ENCODE peak calls at places on chromosomes 4 and X, in nine cellular contexts. K is posterior cingulate gyrus, A is HCEC 1CT, I is H7, P is ovary, X is mammary epithelial cell, D is osteocyte, G is spleen, M is NCI-H2107. N is an unnamed sample.

GRCh38 chr4:39308576-39308975 is 57.6 kb downstream of the RFC1 start:
- DNase-seq in K (no peak), A (no peak), I (no peak), P (no peak), X (no peak), D (no peak), G (no peak), M (no peak), N (peak; percentile 72)

GRCh38 chrX:69503835-69504625 is at the start of gene NALF2:
- DNase-seq in K (peak; percentile 78), A (no peak), I (peak; percentile 89), P (peak; percentile 51), X (peak; percentile 45), D (peak; percentile 83), G (no peak), M (peak; percentile 27), N (no peak)

GRCh38 chr4:166501941-166502382 is 628.9 kb downstream of the TLL1 start:
- DNase-seq in K (no peak), A (no peak), I (peak; percentile 29), P (no peak), X (no peak), D (no peak), G (no peak), M (no peak), N (no peak)

GRCh38 chrX:153410328-153410727 is 944 bp upstream of the ZFP92 start:
- DNase-seq in K (no peak), A (no peak), I (no peak), P (no peak), X (no peak), D (no peak), G (peak; percentile 72), M (no peak), N (no peak)

GRCh38 chrX:102976793-102977495 is 39.9 kb downstream of the RAB40AL start:
- DNase-seq in K (no peak), A (peak; percentile 69), I (no peak), P (no peak), X (peak; percentile 87), D (no peak), G (no peak), M (no peak), N (peak; percentile 71)

GRCh38 chr4:8912506-8912905 is 40.9 kb upstream of the HMX1 start:
- DNase-seq in K (no peak), A (no peak), I (no peak), P (no peak), X (no peak), D (peak; percentile 78), G (peak; percentile 59), M (no peak), N (no peak)

GRCh38 chr4:60794372-60794771 is 405.8 kb upstream of the ADGRL3 start:
- DNase-seq in K (no peak), A (no peak), I (no peak), P (no peak), X (no peak), D (no peak), G (no peak), M (no peak), N (no peak)

GRCh38 chr4:13766722-13767495 is 139.4 kb upstream of the BOD1L1 start:
- DNase-seq in K (peak; percentile 83), A (no peak), I (no peak), P (no peak), X (peak; percentile 35), D (no peak), G (no peak), M (no peak), N (no peak)

GRCh38 chrX:42739771-42740170 is 38.2 kb downstream of the PPP1R2C start:
- DNase-seq in K (no peak), A (no peak), I (no peak), P (no peak), X (no peak), D (no peak), G (no peak), M (no peak), N (no peak)

GRCh38 chrX:79270401-79270800 is 96.7 kb downstream of the ITM2A start:
- DNase-seq in K (no peak), A (no peak), I (peak; percentile 4), P (no peak), X (no peak), D (no peak), G (peak; percentile 89), M (no peak), N (no peak)

GRCh38 chrX:154457491-154458115 is 478 bp upstream of the PLXNA3 start:
- DNase-seq in K (no peak), A (no peak), I (peak; percentile 96), P (peak; percentile 56), X (peak; percentile 58), D (no peak), G (peak; percentile 89), M (no peak), N (no peak)

GRCh38 chr4:113784497-113785254 is 23.1 kb upstream of the CAMK2D start:
- DNase-seq in K (no peak), A (peak; percentile 92), I (no peak), P (no peak), X (peak; percentile 97), D (no peak), G (no peak), M (no peak), N (peak; percentile 97)

GRCh38 chrX:112738347-112739033 is 58.8 kb upstream of the LHFPL1 start:
- DNase-seq in K (no peak), A (no peak), I (peak; percentile 22), P (no peak), X (no peak), D (no peak), G (no peak), M (no peak), N (no peak)

GRCh38 chrX:40459576-40460158 is 121.1 kb upstream of the ATP6AP2 start:
- DNase-seq in K (peak; percentile 83), A (no peak), I (peak; percentile 87), P (no peak), X (no peak), D (no peak), G (no peak), M (no peak), N (no peak)